ENCODE peak calls at places on chromosomes 5 and 9, in eight cellular contexts. P, Q, M, V, Z, F, S and L are unnamed samples. For H3K9me3, the result is how much of the 10 kb centered on the place peaks cover.

GRCh38 chr5:149581192-149581861 is at the start of gene ARHGEF37:
- DNase-seq in P (peak), Q (peak), V (peak), F (peak), S (peak), Z (peak), M (peak), L (peak)

GRCh38 chr5:7794301-7794700 is 56.6 kb downstream of the CFAP90 start:
- DNase-seq in F (no peak), V (no peak), P (no peak), Q (no peak), S (no peak), Z (no peak), M (no peak), L (no peak)

GRCh38 chr5:172694541-172694940 is 53.5 kb downstream of the NEURL1B start:
- DNase-seq in Z (no peak), V (no peak), Q (no peak), F (no peak), M (no peak), P (no peak), S (peak), L (no peak)

GRCh38 chr9:107710552-107710951 is 221.0 kb upstream of the KLF4 start:
- DNase-seq in Q (no peak), V (no peak), Z (no peak), S (no peak), F (no peak), M (peak), P (no peak), L (no peak)

GRCh38 chr9:19471737-19472648 is 63.2 kb downstream of the ACER2 start:
- DNase-seq in Q (peak), M (peak), F (peak), P (peak), V (peak), S (peak), Z (peak), L (no peak)

GRCh38 chr5:54832066-54832465 is 153.3 kb downstream of the ESM1 start:
- DNase-seq in V (no peak), F (no peak), P (no peak), Q (no peak), Z (no peak), M (no peak), S (no peak), L (no peak)

GRCh38 chr9:72400866-72401265 is 35.9 kb upstream of the ZFAND5 start:
- DNase-seq in S (no peak), Q (no peak), Z (no peak), M (no peak), P (no peak), V (no peak), F (no peak), L (no peak)

GRCh38 chr9:4494806-4495205 is 4.5 kb downstream of the SLC1A1 start:
- DNase-seq in V (no peak), M (no peak), P (no peak), F (no peak), Z (no peak), Q (no peak), S (no peak), L (no peak)

GRCh38 chr5:76086060-76086459 is 2.9 kb downstream of the SV2C start:
- DNase-seq in V (no peak), Z (no peak), F (no peak), M (no peak), S (no peak), Q (no peak), P (no peak), L (no peak)

GRCh38 chr5:116646611-116647289 is 72.1 kb upstream of the SEMA6A start:
- DNase-seq in P (no peak), Z (no peak), S (no peak), Q (no peak), V (no peak), M (peak), F (no peak), L (no peak)

GRCh38 chr5:124868661-124869060 is 122.2 kb upstream of the ZNF608 start:
- DNase-seq in S (no peak), F (no peak), P (no peak), V (no peak), Q (no peak), Z (no peak), M (no peak), L (no peak)

GRCh38 chr9:133477992-133478850 is 678 bp downstream of the SLC2A6 start:
- DNase-seq in P (no peak), F (peak), Z (no peak), V (no peak), S (no peak), Q (no peak), M (peak), L (no peak)

DNA sequence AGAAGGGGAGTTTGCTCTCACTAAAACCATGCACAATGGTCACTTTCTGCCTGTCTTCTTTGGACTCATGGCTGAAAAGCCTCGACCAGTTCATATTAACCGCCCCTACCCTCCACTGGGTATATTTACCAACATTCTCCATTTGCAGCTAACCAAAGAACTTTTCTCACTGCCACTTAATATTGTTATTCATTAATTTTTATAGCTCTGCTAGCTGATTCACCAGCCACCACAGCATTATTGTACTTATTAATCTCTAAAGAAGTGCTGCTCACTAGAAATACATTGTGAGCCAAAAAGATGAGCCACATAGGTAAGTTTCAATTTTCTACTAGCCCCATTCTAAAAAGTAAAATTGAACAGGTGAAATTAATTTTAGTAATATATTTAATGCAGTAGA is 33.4 kb upstream of the SMIM32 start:
- DNase-seq in P (no peak), M (no peak), F (no peak), Z (no peak), S (no peak), V (no peak), Q (no peak), L (no peak)
- H3K9me3 ChIP-seq in P (under half), M (under half), F (under half), Z (under half), S (under half), V (under half), Q (under half), L (under half)

GRCh38 chr9:8434621-8435020 is 635.0 kb upstream of the DMAC1 start:
- DNase-seq in Q (no peak), V (no peak), Z (no peak), M (no peak), F (no peak), S (no peak), P (no peak), L (no peak)
- H3K9me3 ChIP-seq in Q (under half), V (under half), Z (under half), M (under half), F (under half), S (under half), P (under half), L (under half)

GRCh38 chr5:140764177-140765020 is 21.5 kb upstream of the PCDHA1 start:
- DNase-seq in Q (no peak), M (no peak), P (no peak), F (no peak), S (no peak), Z (no peak), V (no peak), L (no peak)
- H3K9me3 ChIP-seq in Q (under half), M (under half), P (under half), F (under half), S (under half), Z (half or more), V (under half), L (under half)

GRCh38 chr5:180853522-180853921 is 7.6 kb downstream of the ZFP62 start:
- DNase-seq in P (no peak), Z (no peak), M (no peak), V (no peak), S (no peak), Q (no peak), F (no peak), L (no peak)
- H3K9me3 ChIP-seq in P (under half), Z (under half), M (under half), V (under half), S (under half), Q (under half), F (under half), L (under half)

DNA sequence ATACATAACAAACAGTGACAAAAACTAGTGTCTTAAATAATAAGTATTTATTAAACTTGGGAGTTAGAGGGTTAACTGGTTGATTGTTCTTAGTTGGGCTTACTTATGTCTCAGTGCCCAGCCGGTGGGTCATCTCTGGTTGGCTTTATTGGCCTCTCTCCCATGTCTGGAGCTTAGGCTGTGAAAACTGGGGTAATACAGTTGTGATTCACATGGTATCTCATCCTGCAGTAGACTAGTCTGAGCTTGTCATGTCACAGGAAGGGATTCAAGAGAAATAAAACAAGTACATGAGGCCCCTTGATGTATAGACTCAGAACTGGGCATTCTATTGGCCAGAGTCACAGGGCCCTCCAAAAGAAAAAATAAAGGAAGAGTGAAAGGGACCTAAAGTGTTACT is 466.4 kb upstream of the SMC2 start:
- DNase-seq in S (no peak), F (no peak), Q (no peak), V (no peak), M (no peak), P (no peak), Z (no peak), L (no peak)
- H3K9me3 ChIP-seq in S (under half), F (under half), Q (under half), V (under half), M (under half), P (under half), Z (under half), L (under half)

GRCh38 chr9:138074516-138074915 is 196.9 kb downstream of the CACNA1B start:
- DNase-seq in P (no peak), Q (no peak), V (no peak), F (no peak), Z (no peak), S (peak), M (no peak), L (no peak)
- H3K9me3 ChIP-seq in P (under half), Q (under half), V (under half), F (under half), Z (under half), S (under half), M (under half), L (under half)

GRCh38 chr9:135286961-135287360 is 192.6 kb upstream of the PPP1R26 start:
- DNase-seq in F (no peak), S (no peak), Z (no peak), M (no peak), P (no peak), Q (no peak), V (no peak), L (no peak)

GRCh38 chr9:135282001-135282731 is 194.7 kb downstream of the OLFM1 start:
- DNase-seq in S (no peak), M (peak), Z (no peak), F (no peak), V (peak), Q (peak), P (peak), L (peak)

GRCh38 chr9:135283621-135284020 is 196.0 kb upstream of the PPP1R26 start:
- DNase-seq in F (no peak), V (no peak), Z (no peak), P (no peak), Q (no peak), S (no peak), M (no peak), L (no peak)

GRCh38 chr9:135282808-135283207 is 195.3 kb downstream of the OLFM1 start:
- DNase-seq in P (no peak), F (no peak), Q (no peak), V (no peak), M (no peak), Z (no peak), S (no peak), L (no peak)

GRCh38 chr9:135284386-135285134 is 195.0 kb upstream of the PPP1R26 start:
- DNase-seq in V (no peak), Z (no peak), F (no peak), Q (no peak), M (no peak), S (no peak), P (no peak), L (no peak)
- H3K9me3 ChIP-seq in V (under half), Z (under half), F (under half), Q (under half), M (under half), S (under half), P (under half), L (under half)

GRCh38 chr5:179123491-179124328 is 63.5 kb downstream of the ZNF354C start:
- DNase-seq in F (no peak), V (no peak), Z (no peak), S (peak), Q (no peak), P (no peak), M (no peak), L (no peak)
- H3K9me3 ChIP-seq in F (half or more), V (under half), Z (under half), S (under half), Q (under half), P (under half), M (under half), L (under half)

GRCh38 chr5:40093550-40093949 is 586.2 kb upstream of the PTGER4 start:
- DNase-seq in F (no peak), Z (no peak), P (no peak), M (no peak), S (no peak), Q (no peak), V (no peak), L (no peak)
- H3K9me3 ChIP-seq in F (under half), Z (under half), P (under half), M (under half), S (under half), Q (under half), V (under half), L (under half)

DNA sequence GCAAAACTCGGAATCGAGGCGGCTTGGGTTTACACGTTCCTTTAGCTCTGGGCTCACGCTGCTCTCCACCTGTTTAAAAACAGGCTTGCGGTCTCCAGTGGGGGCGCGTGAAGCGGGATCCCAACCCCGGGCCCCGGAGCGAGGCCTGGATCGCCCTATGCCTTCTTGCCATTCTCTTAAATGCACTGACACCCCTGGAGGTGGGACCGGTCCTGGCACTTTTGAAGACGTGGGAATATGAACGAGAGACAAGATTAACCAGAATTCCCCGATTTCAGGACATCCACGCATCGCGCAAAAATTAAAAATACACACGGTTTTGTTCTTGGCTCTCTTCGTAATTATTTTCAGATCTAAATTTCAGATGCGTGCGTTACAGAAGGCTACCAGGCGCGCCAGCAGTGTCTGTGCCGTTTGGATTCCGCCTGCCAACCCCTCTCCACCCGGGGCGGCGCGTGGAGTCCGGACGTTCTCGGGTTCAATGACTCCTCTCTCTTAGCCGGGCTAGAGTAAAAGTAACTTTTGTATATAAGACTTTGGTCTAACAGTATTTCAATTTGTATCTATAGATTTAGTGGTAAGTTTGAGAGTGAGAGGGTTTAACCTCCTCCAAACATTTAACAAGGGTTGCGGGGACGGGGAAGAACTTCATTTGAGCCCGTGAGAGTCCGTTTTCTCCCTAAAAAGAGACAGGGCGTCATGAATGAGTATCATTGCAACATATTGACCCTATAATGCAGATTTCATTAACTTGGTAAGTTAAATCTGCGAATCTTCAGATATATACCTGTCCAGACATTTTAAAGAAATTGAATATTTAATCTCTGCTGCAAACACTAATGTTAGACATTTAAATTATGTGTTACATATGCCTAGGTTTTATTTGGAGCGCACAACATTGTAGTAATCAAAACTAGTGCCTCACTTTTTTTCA is 3.8 kb downstream of the FOXD1 start:
- DNase-seq in M (no peak), S (no peak), F (no peak), P (no peak), Z (no peak), Q (no peak), V (no peak), L (no peak)
- H3K9me3 ChIP-seq in M (under half), S (under half), F (under half), P (under half), Z (under half), Q (under half), V (under half), L (under half)